ENCODE peak calls at places on chromosomes 7 and 10, in four cellular contexts. K, B, D and O are unnamed samples.

GRCh38 chr10:50593523-50593922 is 30.2 kb downstream of the SGMS1 start:
- DNase-seq in B (peak), K (no peak), D (no peak), O (no peak)

GRCh38 chr10:90779573-90779972 is 78.3 kb downstream of the HTR7 start:
- DNase-seq in D (no peak), K (no peak), B (peak), O (no peak)

GRCh38 chr10:63430999-63431356 is 34.8 kb downstream of the JMJD1C start:
- DNase-seq in K (no peak), B (no peak), D (no peak), O (no peak)

GRCh38 chr7:139522830-139523198 is 671 bp upstream of the CLEC2L start:
- DNase-seq in B (no peak), K (no peak), D (no peak), O (no peak)

GRCh38 chr10:124470544-124471449 is 9.2 kb downstream of the LHPP start:
- DNase-seq in B (no peak), D (peak), K (peak), O (no peak)

GRCh38 chr10:43196981-43197833 is 59.0 kb downstream of the CSGALNACT2 start:
- DNase-seq in K (peak), B (no peak), D (peak), O (no peak)

GRCh38 chr7:158015403-158016116 is 572.1 kb downstream of the PTPRN2 start:
- DNase-seq in B (no peak), K (peak), D (peak), O (no peak)

GRCh38 chr7:44884553-44885393 is 557 bp downstream of the PURB start:
- DNase-seq in K (peak), B (peak), D (peak), O (peak)

DNA sequence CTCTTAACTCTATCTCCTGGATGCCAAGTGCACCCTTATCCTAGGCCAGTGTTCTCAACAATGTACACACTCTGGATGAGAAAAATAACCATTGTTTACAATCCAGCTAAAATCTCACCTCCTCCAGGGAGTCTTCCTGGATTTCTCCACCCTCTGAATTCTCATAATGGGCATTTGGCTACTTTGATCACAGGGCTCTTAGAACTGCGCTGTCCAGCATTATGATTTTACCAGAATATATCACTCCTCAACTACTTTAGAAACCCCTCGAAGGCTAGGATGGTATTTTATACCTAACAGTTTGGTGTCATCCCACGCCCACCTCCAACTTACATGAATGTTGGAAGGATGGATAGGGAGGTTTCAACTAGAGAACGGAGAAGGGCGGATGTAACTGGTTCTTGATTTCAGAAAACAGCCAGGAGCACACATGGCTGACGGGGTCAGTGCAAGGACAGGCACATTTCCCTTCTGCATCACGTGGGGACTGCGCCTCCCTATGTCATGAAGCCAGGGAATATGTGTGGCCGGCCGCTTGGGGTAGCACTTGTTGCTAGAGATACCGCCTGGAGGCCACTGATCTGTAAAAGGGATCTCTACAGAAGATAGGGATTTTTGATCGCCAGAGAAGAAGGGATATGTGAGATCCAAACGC is 1.2 kb upstream of the ATP6V0E2 start:
- DNase-seq in K (peak), D (peak), B (peak), O (peak)
- TF ChIP-seq CTCF in K (no peak), D (peak), B (peak), O (peak)

GRCh38 chr7:14380881-14381280 is 391.4 kb upstream of the ETV1 start:
- DNase-seq in K (no peak), B (no peak), D (peak), O (no peak)

GRCh38 chr7:14385074-14385473 is 395.6 kb upstream of the ETV1 start:
- DNase-seq in D (no peak), K (no peak), B (peak), O (peak)

GRCh38 chr7:14377646-14378266 is 388.3 kb upstream of the ETV1 start:
- DNase-seq in B (peak), D (no peak), K (no peak), O (peak)

GRCh38 chr7:14381936-14382335 is 392.5 kb upstream of the ETV1 start:
- DNase-seq in D (no peak), K (no peak), B (no peak), O (no peak)

GRCh38 chr7:14381306-14381705 is 391.8 kb upstream of the ETV1 start:
- DNase-seq in K (no peak), B (peak), D (no peak), O (peak)
- TF ChIP-seq CTCF in K (no peak), B (no peak), D (no peak), O (no peak)

GRCh38 chr7:105337529-105337928 is 51.2 kb downstream of the SRPK2 start:
- DNase-seq in B (no peak), D (no peak), K (no peak), O (no peak)

GRCh38 chr7:105330526-105330925 is 58.2 kb downstream of the SRPK2 start:
- DNase-seq in D (no peak), K (no peak), B (no peak), O (no peak)

GRCh38 chr7:105339404-105340316 is 49.1 kb downstream of the SRPK2 start:
- DNase-seq in B (no peak), D (no peak), K (no peak), O (no peak)

GRCh38 chr7:105336009-105336408 is 52.7 kb downstream of the SRPK2 start:
- DNase-seq in D (no peak), K (no peak), B (peak), O (peak)
- TF ChIP-seq CTCF in D (peak), K (peak), B (peak), O (peak)

GRCh38 chr10:102502337-102503151 is at the start of gene ACTR1A:
- DNase-seq in D (peak), B (peak), K (peak), O (peak)
- TF ChIP-seq CTCF in D (no peak), B (no peak), K (no peak), O (no peak)

GRCh38 chr7:3537210-3537875 is 236.3 kb downstream of the SDK1 start:
- DNase-seq in B (peak), D (no peak), K (no peak), O (peak)

GRCh38 chr7:3533040-3533439 is 232.0 kb downstream of the SDK1 start:
- DNase-seq in K (no peak), D (no peak), B (no peak), O (no peak)

GRCh38 chr7:3538051-3538450 is 237.0 kb downstream of the SDK1 start:
- DNase-seq in K (no peak), B (no peak), D (no peak), O (no peak)
- TF ChIP-seq CTCF in K (no peak), B (no peak), D (no peak), O (no peak)

DNA sequence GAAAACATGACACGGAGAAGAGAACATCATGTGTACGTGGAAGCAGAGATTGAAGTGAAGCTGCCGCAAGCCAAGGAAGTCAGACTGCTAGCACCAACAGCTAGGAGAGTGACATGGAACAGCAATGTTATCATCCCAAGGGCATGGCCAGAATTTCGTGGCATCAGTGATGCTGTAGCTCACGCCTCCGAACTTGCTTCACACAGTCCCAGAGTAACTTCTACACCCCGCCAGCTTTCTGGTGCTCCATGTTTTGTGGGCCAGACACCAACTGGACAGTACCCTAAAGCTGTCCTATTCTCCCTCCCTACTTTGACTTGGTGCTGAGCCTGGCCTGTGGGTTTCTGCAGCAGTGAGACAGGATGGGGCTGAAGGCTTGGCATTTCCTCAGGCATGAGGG is 33.0 kb upstream of the EMX2 start:
- DNase-seq in D (no peak), B (no peak), K (no peak), O (no peak)
- TF ChIP-seq CTCF in D (no peak), B (no peak), K (no peak), O (no peak)

GRCh38 chr10:48306870-48307531 is 524 bp downstream of the MAPK8 start:
- DNase-seq in D (peak), K (peak), B (peak), O (peak)

GRCh38 chr10:48309711-48310226 is 3.3 kb downstream of the MAPK8 start:
- DNase-seq in B (peak), K (no peak), D (no peak), O (peak)

GRCh38 chr10:48307584-48307983 is 1.1 kb downstream of the MAPK8 start:
- DNase-seq in K (no peak), D (no peak), B (no peak), O (peak)

GRCh38 chr10:48305905-48306264 is 592 bp upstream of the MAPK8 start:
- DNase-seq in B (no peak), D (no peak), K (no peak), O (no peak)

DNA sequence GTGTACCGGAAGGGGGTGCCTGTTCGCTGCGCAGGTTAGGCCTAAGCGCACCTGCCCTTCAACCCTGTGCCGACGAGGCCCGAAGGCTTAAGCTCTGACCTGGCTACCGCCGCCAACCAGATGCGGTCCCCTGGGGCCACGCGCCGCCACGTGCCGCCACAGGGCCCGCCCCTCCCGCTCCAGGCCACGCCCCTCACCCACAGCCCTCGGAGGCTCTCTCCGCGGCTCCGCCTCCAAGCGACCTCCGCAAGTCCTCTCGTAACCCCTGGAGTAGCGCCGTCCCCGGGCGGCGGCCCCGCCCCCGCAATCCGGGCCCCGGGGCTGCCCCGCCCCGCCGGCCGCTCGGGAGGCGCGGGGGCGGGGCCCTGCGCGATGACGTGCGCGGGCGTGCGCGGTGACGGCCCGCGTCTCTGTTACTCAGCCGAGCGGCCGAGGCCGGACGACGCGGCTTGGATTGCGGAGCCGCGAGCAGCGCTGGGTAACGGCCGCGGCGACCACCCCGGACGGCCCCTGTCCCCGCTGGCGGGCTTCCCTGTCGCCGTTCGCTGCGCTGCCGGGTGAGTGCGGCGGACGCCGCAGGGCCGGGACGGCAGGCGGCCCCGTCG is at the start of gene MAPK8:
- DNase-seq in D (peak), K (peak), B (peak), O (peak)
- TF ChIP-seq CTCF in D (no peak), K (no peak), B (no peak), O (no peak)

GRCh38 chr7:1020849-1021251 is 23.5 kb upstream of the GPR146 start:
- DNase-seq in D (no peak), B (no peak), K (no peak), O (no peak)
- TF ChIP-seq CTCF in D (peak), B (no peak), K (no peak), O (no peak)